ENCODE peak calls at places on chromosomes 5 and 9, in four cellular contexts. One of them, this sample, is unnamed.

GRCh38 chr5:81315336-81315735 is 13.9 kb downstream of the ZCCHC9 start:
- DNase-seq in anterior cingulate cortex: no peak
- DNase-seq in dermis microvascular lymphatic vessel endothelial cell: no peak
- DNase-seq in lung: no peak
- DNase-seq in this sample: no peak

GRCh38 chr5:143279698-143280097 is 123.8 kb downstream of the NR3C1 start:
- DNase-seq in anterior cingulate cortex: no peak
- DNase-seq in lung: no peak
- DNase-seq in dermis microvascular lymphatic vessel endothelial cell: no peak
- DNase-seq in this sample: no peak

GRCh38 chr9:88872171-88872946 is 118.9 kb upstream of the S1PR3 start:
- DNase-seq in lung: no peak
- DNase-seq in anterior cingulate cortex: no peak
- DNase-seq in dermis microvascular lymphatic vessel endothelial cell: peak; percentile 6
- DNase-seq in this sample: no peak

GRCh38 chr5:150113047-150113744 is 26.8 kb upstream of the CSF1R start:
- DNase-seq in lung: peak; percentile 27
- DNase-seq in dermis microvascular lymphatic vessel endothelial cell: no peak
- DNase-seq in anterior cingulate cortex: no peak
- DNase-seq in this sample: no peak

GRCh38 chr9:134422301-134422700 is 96.0 kb downstream of the RXRA start:
- DNase-seq in anterior cingulate cortex: no peak
- DNase-seq in lung: peak; percentile 83
- DNase-seq in dermis microvascular lymphatic vessel endothelial cell: no peak
- DNase-seq in this sample: no peak

GRCh38 chr5:20109326-20109725 is 121.3 kb upstream of the CDH18 start:
- DNase-seq in anterior cingulate cortex: no peak
- DNase-seq in dermis microvascular lymphatic vessel endothelial cell: no peak
- DNase-seq in lung: no peak
- DNase-seq in this sample: no peak

GRCh38 chr5:172410160-172410559 is 44.2 kb downstream of the SH3PXD2B start:
- DNase-seq in lung: no peak
- DNase-seq in dermis microvascular lymphatic vessel endothelial cell: no peak
- DNase-seq in anterior cingulate cortex: no peak
- DNase-seq in this sample: no peak

GRCh38 chr5:27325513-27325912 is 287.1 kb upstream of the CDH9 start:
- DNase-seq in anterior cingulate cortex: no peak
- DNase-seq in dermis microvascular lymphatic vessel endothelial cell: no peak
- DNase-seq in lung: no peak
- DNase-seq in this sample: no peak

GRCh38 chr5:143143973-143144372 is 259.5 kb downstream of the NR3C1 start:
- DNase-seq in lung: no peak
- DNase-seq in dermis microvascular lymphatic vessel endothelial cell: no peak
- DNase-seq in anterior cingulate cortex: no peak
- DNase-seq in this sample: no peak

GRCh38 chr9:136402067-136402466 is 2.1 kb upstream of the SNAPC4 start:
- DNase-seq in anterior cingulate cortex: no peak
- DNase-seq in dermis microvascular lymphatic vessel endothelial cell: no peak
- DNase-seq in lung: no peak
- DNase-seq in this sample: no peak

GRCh38 chr5:163379298-163380155 is 57.9 kb upstream of the CCNG1 start:
- DNase-seq in dermis microvascular lymphatic vessel endothelial cell: peak; percentile 29
- DNase-seq in anterior cingulate cortex: no peak
- DNase-seq in lung: no peak
- DNase-seq in this sample: no peak

GRCh38 chr9:93900436-93900819 is 54.7 kb downstream of the BARX1 start:
- DNase-seq in dermis microvascular lymphatic vessel endothelial cell: no peak
- DNase-seq in lung: no peak
- DNase-seq in anterior cingulate cortex: no peak
- DNase-seq in this sample: no peak

GRCh38 chr5:35771321-35771720 is 85.4 kb upstream of the IL7R start:
- DNase-seq in dermis microvascular lymphatic vessel endothelial cell: no peak
- DNase-seq in anterior cingulate cortex: no peak
- DNase-seq in lung: no peak
- DNase-seq in this sample: no peak

GRCh38 chr5:41574391-41574790 is 64.0 kb upstream of the PLCXD3 start:
- DNase-seq in dermis microvascular lymphatic vessel endothelial cell: no peak
- DNase-seq in anterior cingulate cortex: no peak
- DNase-seq in lung: no peak
- DNase-seq in this sample: no peak

GRCh38 chr5:123610665-123611406 is 98.9 kb downstream of the CSNK1G3 start:
- DNase-seq in lung: no peak
- DNase-seq in anterior cingulate cortex: no peak
- DNase-seq in dermis microvascular lymphatic vessel endothelial cell: peak; percentile 75
- DNase-seq in this sample: no peak

GRCh38 chr5:149049371-149049781 is 13.5 kb downstream of the SH3TC2 start:
- DNase-seq in dermis microvascular lymphatic vessel endothelial cell: no peak
- DNase-seq in anterior cingulate cortex: no peak
- DNase-seq in lung: no peak
- DNase-seq in this sample: no peak

GRCh38 chr9:82989949-82990348 is 73.0 kb downstream of the RASEF start:
- DNase-seq in dermis microvascular lymphatic vessel endothelial cell: peak; percentile 32
- DNase-seq in lung: no peak
- DNase-seq in anterior cingulate cortex: no peak
- DNase-seq in this sample: no peak

GRCh38 chr5:41457094-41457493 is 53.3 kb downstream of the PLCXD3 start:
- DNase-seq in anterior cingulate cortex: no peak
- DNase-seq in lung: no peak
- DNase-seq in dermis microvascular lymphatic vessel endothelial cell: no peak
- DNase-seq in this sample: no peak

GRCh38 chr9:94554439-94555331 is at the start of gene PCAT7:
- DNase-seq in lung: peak; percentile 35
- DNase-seq in dermis microvascular lymphatic vessel endothelial cell: peak; percentile 20
- DNase-seq in anterior cingulate cortex: no peak
- DNase-seq in this sample: no peak

GRCh38 chr5:174724484-174725260 is at the start of gene MSX2:
- DNase-seq in dermis microvascular lymphatic vessel endothelial cell: peak; percentile 55
- DNase-seq in lung: peak; percentile 85
- DNase-seq in anterior cingulate cortex: peak; percentile 42
- DNase-seq in this sample: no peak

GRCh38 chr5:114789773-114790402 is 379.8 kb downstream of the TRIM36 start:
- DNase-seq in dermis microvascular lymphatic vessel endothelial cell: peak; percentile 5
- DNase-seq in lung: no peak
- DNase-seq in anterior cingulate cortex: no peak
- DNase-seq in this sample: no peak

GRCh38 chr5:124736111-124736813 is 10.2 kb downstream of the ZNF608 start:
- DNase-seq in lung: no peak
- DNase-seq in dermis microvascular lymphatic vessel endothelial cell: peak; percentile 13
- DNase-seq in anterior cingulate cortex: no peak
- DNase-seq in this sample: no peak

GRCh38 chr9:91994422-91994821 is 44.4 kb upstream of the ROR2 start:
- DNase-seq in lung: no peak
- DNase-seq in anterior cingulate cortex: no peak
- DNase-seq in dermis microvascular lymphatic vessel endothelial cell: no peak
- DNase-seq in this sample: no peak

GRCh38 chr5:131672791-131673190 is 37.8 kb upstream of the RAPGEF6 start:
- DNase-seq in anterior cingulate cortex: no peak
- DNase-seq in lung: no peak
- DNase-seq in dermis microvascular lymphatic vessel endothelial cell: no peak
- DNase-seq in this sample: no peak